ENCODE peak calls at places on chromosomes 11 and 22, in six cellular contexts. One of them, this sample, is unnamed. For H3K36me3, the result is how much of the 10 kb centered on the place peaks cover.

GRCh38 chr22:23110190-23110921 is 31.4 kb downstream of the RSPH14 start:
- DNase-seq in CD8-positive, alpha-beta memory T cell: no peak
- DNase-seq in mesenchymal stem cell: no peak
- DNase-seq in H7: no peak
- DNase-seq in MG63: no peak
- DNase-seq in uterus: no peak
- DNase-seq in this sample: no peak

GRCh38 chr11:45816614-45817013 is 11.7 kb downstream of the SLC35C1 start:
- DNase-seq in CD8-positive, alpha-beta memory T cell: no peak
- DNase-seq in mesenchymal stem cell: no peak
- DNase-seq in H7: peak
- DNase-seq in MG63: no peak
- DNase-seq in uterus: no peak
- DNase-seq in this sample: no peak

GRCh38 chr11:297666-298405 is 1.5 kb downstream of the IFITM5 start:
- DNase-seq in CD8-positive, alpha-beta memory T cell: peak
- DNase-seq in mesenchymal stem cell: no peak
- DNase-seq in H7: peak
- DNase-seq in MG63: no peak
- DNase-seq in uterus: peak
- DNase-seq in this sample: no peak

GRCh38 chr22:17260950-17261349 is 41.7 kb upstream of the ADA2 start:
- DNase-seq in CD8-positive, alpha-beta memory T cell: no peak
- DNase-seq in mesenchymal stem cell: no peak
- DNase-seq in H7: peak
- DNase-seq in MG63: no peak
- DNase-seq in uterus: no peak
- DNase-seq in this sample: peak

GRCh38 chr22:48837341-48837935 is 990.2 kb downstream of the BRD1 start:
- DNase-seq in CD8-positive, alpha-beta memory T cell: no peak
- DNase-seq in mesenchymal stem cell: no peak
- DNase-seq in H7: no peak
- DNase-seq in MG63: no peak
- DNase-seq in uterus: no peak
- DNase-seq in this sample: peak

GRCh38 chr11:112745958-112746357 is 215.3 kb upstream of the NCAM1 start:
- DNase-seq in CD8-positive, alpha-beta memory T cell: no peak
- DNase-seq in mesenchymal stem cell: no peak
- DNase-seq in H7: no peak
- DNase-seq in MG63: no peak
- DNase-seq in uterus: no peak
- DNase-seq in this sample: no peak

GRCh38 chr11:103047837-103048236 is 44.1 kb downstream of the DCUN1D5 start:
- DNase-seq in CD8-positive, alpha-beta memory T cell: no peak
- DNase-seq in mesenchymal stem cell: peak
- DNase-seq in H7: no peak
- DNase-seq in MG63: no peak
- DNase-seq in uterus: no peak
- DNase-seq in this sample: no peak

GRCh38 chr11:6635082-6635932 is 16.1 kb upstream of the TPP1 start:
- DNase-seq in CD8-positive, alpha-beta memory T cell: no peak
- DNase-seq in mesenchymal stem cell: peak
- DNase-seq in H7: no peak
- DNase-seq in MG63: peak
- DNase-seq in uterus: peak
- DNase-seq in this sample: no peak

GRCh38 chr11:44945639-44946038 is 5.0 kb downstream of the TP53I11 start:
- DNase-seq in CD8-positive, alpha-beta memory T cell: no peak
- DNase-seq in mesenchymal stem cell: no peak
- DNase-seq in H7: no peak
- DNase-seq in MG63: no peak
- DNase-seq in uterus: no peak
- DNase-seq in this sample: no peak

GRCh38 chr11:112784323-112785073 is 176.7 kb upstream of the NCAM1 start:
- DNase-seq in CD8-positive, alpha-beta memory T cell: no peak
- DNase-seq in mesenchymal stem cell: peak
- DNase-seq in H7: peak
- DNase-seq in MG63: peak
- DNase-seq in uterus: peak
- DNase-seq in this sample: peak

GRCh38 chr22:48405741-48406140 is 1421.9 kb downstream of the BRD1 start:
- DNase-seq in CD8-positive, alpha-beta memory T cell: no peak
- DNase-seq in mesenchymal stem cell: no peak
- DNase-seq in H7: no peak
- DNase-seq in MG63: peak
- DNase-seq in uterus: no peak
- DNase-seq in this sample: no peak

GRCh38 chr22:40024201-40025061 is 29.7 kb downstream of the FAM83F start:
- DNase-seq in CD8-positive, alpha-beta memory T cell: peak
- DNase-seq in mesenchymal stem cell: peak
- DNase-seq in H7: peak
- DNase-seq in MG63: peak
- DNase-seq in uterus: no peak
- DNase-seq in this sample: peak

GRCh38 chr22:39239561-39240423 is 5.0 kb downstream of the PDGFB start:
- DNase-seq in CD8-positive, alpha-beta memory T cell: no peak
- DNase-seq in mesenchymal stem cell: no peak
- DNase-seq in H7: no peak
- DNase-seq in MG63: no peak
- DNase-seq in uterus: no peak
- DNase-seq in this sample: no peak

GRCh38 chr22:37742374-37743092 is 45.7 kb downstream of the TRIOBP start:
- DNase-seq in CD8-positive, alpha-beta memory T cell: no peak
- DNase-seq in mesenchymal stem cell: peak
- DNase-seq in H7: no peak
- DNase-seq in MG63: peak
- DNase-seq in uterus: peak
- DNase-seq in this sample: peak

GRCh38 chr11:46345131-46345597 is 2.1 kb upstream of the DGKZ start:
- DNase-seq in CD8-positive, alpha-beta memory T cell: no peak
- DNase-seq in mesenchymal stem cell: no peak
- DNase-seq in H7: peak
- DNase-seq in MG63: no peak
- DNase-seq in uterus: peak
- DNase-seq in this sample: peak

GRCh38 chr22:23894710-23895598 is 771 bp downstream of the MIF start:
- DNase-seq in CD8-positive, alpha-beta memory T cell: peak
- DNase-seq in mesenchymal stem cell: peak
- DNase-seq in H7: peak
- DNase-seq in MG63: peak
- DNase-seq in uterus: peak
- DNase-seq in this sample: peak

GRCh38 chr22:37681001-37681424 is 5.1 kb upstream of the NOL12 start:
- DNase-seq in CD8-positive, alpha-beta memory T cell: no peak
- DNase-seq in mesenchymal stem cell: peak
- DNase-seq in H7: no peak
- DNase-seq in MG63: peak
- DNase-seq in uterus: no peak
- DNase-seq in this sample: no peak

GRCh38 chr11:66607126-66607834 is 9.2 kb upstream of the RBM14 start:
- DNase-seq in CD8-positive, alpha-beta memory T cell: no peak
- DNase-seq in mesenchymal stem cell: no peak
- DNase-seq in H7: no peak
- DNase-seq in MG63: peak
- DNase-seq in uterus: peak
- DNase-seq in this sample: no peak

GRCh38 chr22:26589367-26589844 is 526 bp downstream of the TPST2 start:
- DNase-seq in CD8-positive, alpha-beta memory T cell: peak
- DNase-seq in mesenchymal stem cell: peak
- DNase-seq in H7: peak
- DNase-seq in MG63: peak
- DNase-seq in uterus: peak
- DNase-seq in this sample: peak

GRCh38 chr11:130020323-130020722 is 17.7 kb upstream of the PRDM10 start:
- DNase-seq in CD8-positive, alpha-beta memory T cell: no peak
- DNase-seq in mesenchymal stem cell: no peak
- DNase-seq in H7: peak
- DNase-seq in MG63: no peak
- DNase-seq in uterus: no peak
- DNase-seq in this sample: peak

GRCh38 chr11:27699242-27699925 is 871 bp downstream of the BDNF start:
- DNase-seq in CD8-positive, alpha-beta memory T cell: no peak
- DNase-seq in mesenchymal stem cell: peak
- DNase-seq in H7: peak
- DNase-seq in MG63: no peak
- DNase-seq in uterus: no peak
- DNase-seq in this sample: peak

GRCh38 chr11:69964247-69964643 is 113.9 kb upstream of the ANO1 start:
- DNase-seq in CD8-positive, alpha-beta memory T cell: no peak
- DNase-seq in mesenchymal stem cell: no peak
- DNase-seq in H7: no peak
- DNase-seq in MG63: no peak
- DNase-seq in uterus: no peak
- DNase-seq in this sample: no peak

GRCh38 chr22:36301851-36302250 is 48.9 kb downstream of the APOL1 start:
- DNase-seq in CD8-positive, alpha-beta memory T cell: no peak
- DNase-seq in mesenchymal stem cell: peak
- DNase-seq in H7: no peak
- DNase-seq in MG63: no peak
- DNase-seq in uterus: no peak
- DNase-seq in this sample: no peak

GRCh38 chr22:27628891-27629631 is 172.5 kb downstream of the MN1 start:
- DNase-seq in CD8-positive, alpha-beta memory T cell: no peak
- DNase-seq in mesenchymal stem cell: no peak
- DNase-seq in H7: no peak
- DNase-seq in MG63: no peak
- DNase-seq in uterus: no peak
- DNase-seq in this sample: peak

GRCh38 chr22:27630754-27631153 is 170.8 kb downstream of the MN1 start:
- DNase-seq in CD8-positive, alpha-beta memory T cell: no peak
- DNase-seq in mesenchymal stem cell: no peak
- DNase-seq in H7: peak
- DNase-seq in MG63: no peak
- DNase-seq in uterus: no peak
- DNase-seq in this sample: peak

GRCh38 chr22:27628341-27628740 is 173.2 kb downstream of the MN1 start:
- DNase-seq in CD8-positive, alpha-beta memory T cell: no peak
- DNase-seq in mesenchymal stem cell: no peak
- DNase-seq in H7: no peak
- DNase-seq in MG63: no peak
- DNase-seq in uterus: no peak
- DNase-seq in this sample: no peak

GRCh38 chr22:27631641-27632040 is 169.9 kb downstream of the MN1 start:
- DNase-seq in CD8-positive, alpha-beta memory T cell: no peak
- DNase-seq in mesenchymal stem cell: no peak
- DNase-seq in H7: no peak
- DNase-seq in MG63: no peak
- DNase-seq in uterus: no peak
- DNase-seq in this sample: no peak

DNA sequence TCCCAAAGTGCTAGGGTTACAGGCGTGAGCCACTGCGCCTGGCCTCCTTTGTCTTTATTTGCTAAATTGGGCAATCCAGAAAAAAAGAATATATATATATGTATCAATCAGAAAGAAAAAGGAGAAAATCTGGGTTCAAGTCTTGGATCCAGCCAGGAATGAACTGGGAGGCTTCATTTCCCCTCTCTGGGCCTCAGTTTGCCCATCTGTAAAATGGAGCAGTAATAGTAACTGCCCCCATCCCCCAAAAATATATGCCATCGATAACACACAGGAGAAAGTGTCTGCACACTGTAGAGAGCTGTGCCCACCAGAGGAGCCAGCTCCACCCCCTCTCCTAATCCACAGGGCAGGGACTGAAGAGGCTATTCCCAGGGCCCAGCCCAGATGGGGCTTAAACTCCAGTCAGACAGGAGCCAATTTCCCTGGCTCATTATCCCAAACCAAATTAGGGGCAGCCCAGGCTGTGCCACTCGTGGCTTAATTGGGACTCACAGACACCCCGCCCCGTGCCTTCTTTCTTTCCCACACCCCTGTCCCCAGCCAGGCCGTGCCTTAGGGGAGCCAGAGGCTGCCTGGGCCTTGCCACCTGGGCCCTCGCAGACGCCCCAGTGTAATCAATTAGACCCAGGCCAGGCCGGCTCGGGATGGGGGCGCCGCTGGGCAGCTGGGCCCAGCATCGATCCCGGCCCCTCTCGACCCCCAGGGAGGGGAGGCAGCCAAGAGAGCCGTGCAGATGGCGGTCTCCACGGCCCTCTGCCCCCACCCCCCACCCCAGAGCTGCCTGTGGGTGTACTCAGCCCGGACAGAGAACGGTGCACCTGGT is 171.4 kb downstream of the MN1 start:
- DNase-seq in CD8-positive, alpha-beta memory T cell: no peak
- DNase-seq in mesenchymal stem cell: no peak
- DNase-seq in H7: peak
- DNase-seq in MG63: no peak
- DNase-seq in uterus: no peak
- DNase-seq in this sample: no peak
- H3K36me3 ChIP-seq in CD8-positive, alpha-beta memory T cell: under half
- H3K36me3 ChIP-seq in mesenchymal stem cell: under half
- H3K36me3 ChIP-seq in H7: under half
- H3K36me3 ChIP-seq in MG63: under half
- H3K36me3 ChIP-seq in uterus: under half
- H3K36me3 ChIP-seq in this sample: under half

GRCh38 chr11:94424011-94424410 is 22.8 kb upstream of the GPR83 start:
- DNase-seq in CD8-positive, alpha-beta memory T cell: no peak
- DNase-seq in mesenchymal stem cell: no peak
- DNase-seq in H7: no peak
- DNase-seq in MG63: no peak
- DNase-seq in uterus: no peak
- DNase-seq in this sample: no peak

GRCh38 chr11:94423467-94423866 is 22.2 kb upstream of the GPR83 start:
- DNase-seq in CD8-positive, alpha-beta memory T cell: no peak
- DNase-seq in mesenchymal stem cell: no peak
- DNase-seq in H7: no peak
- DNase-seq in MG63: no peak
- DNase-seq in uterus: no peak
- DNase-seq in this sample: no peak

GRCh38 chr11:94424662-94425061 is 23.4 kb upstream of the GPR83 start:
- DNase-seq in CD8-positive, alpha-beta memory T cell: no peak
- DNase-seq in mesenchymal stem cell: no peak
- DNase-seq in H7: no peak
- DNase-seq in MG63: no peak
- DNase-seq in uterus: no peak
- DNase-seq in this sample: no peak
- H3K36me3 ChIP-seq in CD8-positive, alpha-beta memory T cell: under half
- H3K36me3 ChIP-seq in mesenchymal stem cell: under half
- H3K36me3 ChIP-seq in H7: under half
- H3K36me3 ChIP-seq in MG63: under half
- H3K36me3 ChIP-seq in uterus: under half
- H3K36me3 ChIP-seq in this sample: under half

DNA sequence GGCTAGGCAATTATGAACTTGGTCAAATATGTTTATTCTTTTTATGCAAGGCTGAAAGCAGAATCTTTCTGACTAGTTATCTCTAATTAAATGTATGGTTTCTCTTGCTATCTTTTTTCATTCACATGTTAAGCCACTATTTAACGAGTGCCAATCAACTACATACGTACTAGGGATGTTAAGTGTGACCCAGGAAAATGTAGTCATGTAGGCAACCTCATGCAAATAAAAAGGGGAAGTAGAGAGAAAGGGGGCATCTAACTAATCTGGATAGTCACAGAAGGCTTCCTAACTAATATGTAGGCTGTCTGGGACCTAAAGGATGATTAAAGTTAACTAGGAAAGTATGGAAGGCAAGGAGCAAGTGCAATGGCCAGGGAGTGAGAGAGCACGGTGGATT is 23.5 kb downstream of the TBRG1 start:
- DNase-seq in CD8-positive, alpha-beta memory T cell: no peak
- DNase-seq in mesenchymal stem cell: no peak
- DNase-seq in H7: no peak
- DNase-seq in MG63: no peak
- DNase-seq in uterus: no peak
- DNase-seq in this sample: no peak
- H3K36me3 ChIP-seq in CD8-positive, alpha-beta memory T cell: under half
- H3K36me3 ChIP-seq in mesenchymal stem cell: under half
- H3K36me3 ChIP-seq in H7: under half
- H3K36me3 ChIP-seq in MG63: under half
- H3K36me3 ChIP-seq in uterus: under half
- H3K36me3 ChIP-seq in this sample: under half

GRCh38 chr11:122159861-122160260 is 43.8 kb upstream of the BLID start:
- DNase-seq in CD8-positive, alpha-beta memory T cell: no peak
- DNase-seq in mesenchymal stem cell: no peak
- DNase-seq in H7: no peak
- DNase-seq in MG63: no peak
- DNase-seq in uterus: no peak
- DNase-seq in this sample: no peak
- H3K36me3 ChIP-seq in CD8-positive, alpha-beta memory T cell: under half
- H3K36me3 ChIP-seq in mesenchymal stem cell: under half
- H3K36me3 ChIP-seq in H7: under half
- H3K36me3 ChIP-seq in MG63: half or more
- H3K36me3 ChIP-seq in uterus: under half
- H3K36me3 ChIP-seq in this sample: under half